ENCODE peak calls at places on chromosomes 2 and 18, in five cellular contexts. One of them, this sample, is unnamed.

GRCh38 chr2:147197754-147198153 is 647.1 kb upstream of the ACVR2A start:
- DNase-seq in brain microvascular endothelial cell: no peak
- DNase-seq in CD8-positive, alpha-beta T cell: no peak
- DNase-seq in endodermal cell: no peak
- DNase-seq in GM23248: no peak
- DNase-seq in this sample: no peak

GRCh38 chr2:127122351-127123027 is 15.5 kb upstream of the BIN1 start:
- DNase-seq in brain microvascular endothelial cell: no peak
- DNase-seq in CD8-positive, alpha-beta T cell: no peak
- DNase-seq in endodermal cell: no peak
- DNase-seq in GM23248: no peak
- DNase-seq in this sample: no peak

GRCh38 chr2:101305492-101306123 is 2.9 kb downstream of the RNF149 start:
- DNase-seq in brain microvascular endothelial cell: peak
- DNase-seq in CD8-positive, alpha-beta T cell: no peak
- DNase-seq in endodermal cell: no peak
- DNase-seq in GM23248: peak
- DNase-seq in this sample: no peak

GRCh38 chr2:79717364-79718007 is 204.6 kb downstream of the CTNNA2 start:
- DNase-seq in brain microvascular endothelial cell: peak
- DNase-seq in CD8-positive, alpha-beta T cell: no peak
- DNase-seq in endodermal cell: peak
- DNase-seq in GM23248: peak
- DNase-seq in this sample: no peak

GRCh38 chr2:196131949-196132925 is 39.1 kb downstream of the STK17B start:
- DNase-seq in brain microvascular endothelial cell: no peak
- DNase-seq in CD8-positive, alpha-beta T cell: no peak
- DNase-seq in endodermal cell: peak
- DNase-seq in GM23248: peak
- DNase-seq in this sample: no peak

GRCh38 chr2:142673836-142674235 is 203.6 kb upstream of the KYNU start:
- DNase-seq in brain microvascular endothelial cell: no peak
- DNase-seq in CD8-positive, alpha-beta T cell: no peak
- DNase-seq in endodermal cell: no peak
- DNase-seq in GM23248: no peak
- DNase-seq in this sample: no peak

GRCh38 chr2:240143801-240144648 is 3.6 kb upstream of the OTOS start:
- DNase-seq in brain microvascular endothelial cell: peak
- DNase-seq in CD8-positive, alpha-beta T cell: peak
- DNase-seq in endodermal cell: peak
- DNase-seq in GM23248: peak
- DNase-seq in this sample: peak

GRCh38 chr2:165055081-165055879 is 100.0 kb upstream of the SLC38A11 start:
- DNase-seq in brain microvascular endothelial cell: peak
- DNase-seq in CD8-positive, alpha-beta T cell: no peak
- DNase-seq in endodermal cell: no peak
- DNase-seq in GM23248: no peak
- DNase-seq in this sample: no peak

GRCh38 chr2:75053484-75054112 is 95.2 kb downstream of the POLE4 start:
- DNase-seq in brain microvascular endothelial cell: peak
- DNase-seq in CD8-positive, alpha-beta T cell: no peak
- DNase-seq in endodermal cell: peak
- DNase-seq in GM23248: peak
- DNase-seq in this sample: no peak

GRCh38 chr18:13481820-13482640 is 244.3 kb downstream of the FAM210A start:
- DNase-seq in brain microvascular endothelial cell: no peak
- DNase-seq in CD8-positive, alpha-beta T cell: no peak
- DNase-seq in endodermal cell: no peak
- DNase-seq in GM23248: no peak
- DNase-seq in this sample: no peak

GRCh38 chr2:70934981-70935380 is 719 bp upstream of the ATP6V1B1 start:
- DNase-seq in brain microvascular endothelial cell: no peak
- DNase-seq in CD8-positive, alpha-beta T cell: no peak
- DNase-seq in endodermal cell: no peak
- DNase-seq in GM23248: no peak
- DNase-seq in this sample: no peak

GRCh38 chr2:3619033-3619432 is 24.1 kb downstream of the COLEC11 start:
- DNase-seq in brain microvascular endothelial cell: no peak
- DNase-seq in CD8-positive, alpha-beta T cell: no peak
- DNase-seq in endodermal cell: no peak
- DNase-seq in GM23248: no peak
- DNase-seq in this sample: no peak

GRCh38 chr18:35030234-35030989 is 10.8 kb upstream of the MAPRE2 start:
- DNase-seq in brain microvascular endothelial cell: no peak
- DNase-seq in CD8-positive, alpha-beta T cell: no peak
- DNase-seq in endodermal cell: no peak
- DNase-seq in GM23248: no peak
- DNase-seq in this sample: no peak

GRCh38 chr2:67871696-67872320 is 191.0 kb downstream of the C1D start:
- DNase-seq in brain microvascular endothelial cell: peak
- DNase-seq in CD8-positive, alpha-beta T cell: no peak
- DNase-seq in endodermal cell: no peak
- DNase-seq in GM23248: peak
- DNase-seq in this sample: no peak

GRCh38 chr18:47932603-47933002 is 2.1 kb upstream of the SMAD2 start:
- DNase-seq in brain microvascular endothelial cell: no peak
- DNase-seq in CD8-positive, alpha-beta T cell: no peak
- DNase-seq in endodermal cell: no peak
- DNase-seq in GM23248: no peak
- DNase-seq in this sample: no peak

GRCh38 chr18:59005266-59005665 is 134.4 kb upstream of the SEC11C start:
- DNase-seq in brain microvascular endothelial cell: peak
- DNase-seq in CD8-positive, alpha-beta T cell: no peak
- DNase-seq in endodermal cell: peak
- DNase-seq in GM23248: peak
- DNase-seq in this sample: no peak

GRCh38 chr2:204550738-204551137 is 5.5 kb downstream of the PARD3B start:
- DNase-seq in brain microvascular endothelial cell: peak
- DNase-seq in CD8-positive, alpha-beta T cell: no peak
- DNase-seq in endodermal cell: no peak
- DNase-seq in GM23248: peak
- DNase-seq in this sample: no peak

GRCh38 chr2:99348173-99348572 is 11.0 kb downstream of the EIF5B start:
- DNase-seq in brain microvascular endothelial cell: no peak
- DNase-seq in CD8-positive, alpha-beta T cell: no peak
- DNase-seq in endodermal cell: no peak
- DNase-seq in GM23248: no peak
- DNase-seq in this sample: no peak

GRCh38 chr2:174964404-174964803 is 40.8 kb downstream of the CHN1 start:
- DNase-seq in brain microvascular endothelial cell: no peak
- DNase-seq in CD8-positive, alpha-beta T cell: no peak
- DNase-seq in endodermal cell: no peak
- DNase-seq in GM23248: no peak
- DNase-seq in this sample: no peak

GRCh38 chr2:159010340-159010739 is 41.9 kb downstream of the TANC1 start:
- DNase-seq in brain microvascular endothelial cell: peak
- DNase-seq in CD8-positive, alpha-beta T cell: no peak
- DNase-seq in endodermal cell: no peak
- DNase-seq in GM23248: peak
- DNase-seq in this sample: no peak

GRCh38 chr2:49490710-49491109 is 336.4 kb upstream of the FSHR start:
- DNase-seq in brain microvascular endothelial cell: no peak
- DNase-seq in CD8-positive, alpha-beta T cell: no peak
- DNase-seq in endodermal cell: peak
- DNase-seq in GM23248: peak
- DNase-seq in this sample: no peak

GRCh38 chr2:18267501-18267900 is 293.0 kb downstream of the RDH14 start:
- DNase-seq in brain microvascular endothelial cell: no peak
- DNase-seq in CD8-positive, alpha-beta T cell: no peak
- DNase-seq in endodermal cell: no peak
- DNase-seq in GM23248: peak
- DNase-seq in this sample: no peak

GRCh38 chr2:168699834-168700417 is 102.5 kb upstream of the NOSTRIN start:
- DNase-seq in brain microvascular endothelial cell: peak
- DNase-seq in CD8-positive, alpha-beta T cell: no peak
- DNase-seq in endodermal cell: no peak
- DNase-seq in GM23248: peak
- DNase-seq in this sample: no peak

DNA sequence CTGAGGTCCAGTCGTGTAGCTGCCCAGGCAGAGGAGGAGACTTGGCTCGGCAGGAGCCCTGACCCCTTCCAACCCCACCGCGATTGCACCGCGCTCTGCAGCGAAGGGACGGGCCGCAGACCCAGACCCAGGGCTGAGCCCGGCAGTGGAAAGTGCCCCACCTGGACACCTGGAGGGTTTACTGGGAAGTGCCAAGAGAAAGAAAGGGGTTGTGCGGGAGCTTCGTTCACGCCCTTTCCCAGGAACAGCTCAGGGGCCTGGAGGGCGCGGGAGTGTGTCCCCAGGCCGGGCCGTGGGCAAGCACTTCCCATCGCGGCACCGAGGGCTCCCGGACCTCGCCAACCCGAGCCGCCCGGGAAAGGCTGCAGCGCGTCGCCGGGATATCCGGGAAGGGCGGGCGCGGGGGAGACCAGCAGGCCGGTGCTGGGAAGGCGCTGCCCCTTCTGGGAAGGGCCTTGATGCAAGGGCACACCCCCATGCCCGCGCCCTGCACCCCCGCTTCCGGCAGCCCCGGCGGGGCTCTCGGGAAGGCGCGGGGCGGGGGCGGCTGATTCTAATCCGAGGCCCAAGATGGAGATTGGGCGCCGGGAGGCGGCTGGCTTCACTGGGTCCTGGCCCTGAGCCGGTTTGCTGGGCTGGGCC is 36.1 kb upstream of the MRPL33 start:
- DNase-seq in brain microvascular endothelial cell: peak
- DNase-seq in CD8-positive, alpha-beta T cell: peak
- DNase-seq in endodermal cell: peak
- DNase-seq in GM23248: peak
- DNase-seq in this sample: peak
- H3K27ac ChIP-seq in brain microvascular endothelial cell: no peak
- H3K27ac ChIP-seq in CD8-positive, alpha-beta T cell: no peak
- H3K27ac ChIP-seq in endodermal cell: no peak
- H3K27ac ChIP-seq in GM23248: peak
- H3K27ac ChIP-seq in this sample: peak

DNA sequence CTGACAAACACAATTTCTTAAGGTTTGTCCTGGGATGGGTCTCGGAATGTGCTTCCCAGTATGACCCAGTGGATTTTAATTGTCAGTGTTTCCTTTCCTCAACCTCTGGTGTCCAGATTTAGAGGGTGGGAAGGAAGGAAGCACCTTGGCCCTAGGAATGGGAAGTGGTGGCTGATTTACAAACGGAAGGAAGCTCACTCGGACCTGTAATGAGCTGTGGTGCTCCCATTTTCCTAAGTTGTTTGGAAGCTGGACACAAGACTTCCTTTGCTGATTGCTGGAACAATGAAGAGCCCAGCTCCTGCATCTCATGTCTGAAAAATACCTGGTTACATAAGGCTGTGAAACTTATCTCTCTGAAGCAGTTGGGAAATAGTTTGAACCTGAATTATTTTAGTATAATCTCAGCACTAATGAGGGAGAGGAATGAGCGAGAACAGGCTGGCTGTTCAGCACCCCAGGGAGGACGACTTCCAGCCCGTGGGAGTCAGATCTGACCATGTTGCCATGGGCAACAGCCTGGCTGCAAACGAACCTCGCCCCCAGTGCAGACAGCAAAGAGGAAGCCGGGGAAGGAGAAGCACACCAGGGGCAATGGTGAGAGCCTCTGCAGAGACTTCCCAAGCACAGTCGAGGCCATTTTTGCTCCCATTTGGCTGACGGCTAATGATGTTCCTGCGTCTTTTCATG is 74.4 kb upstream of the ASB18 start:
- DNase-seq in brain microvascular endothelial cell: peak
- DNase-seq in CD8-positive, alpha-beta T cell: no peak
- DNase-seq in endodermal cell: peak
- DNase-seq in GM23248: peak
- DNase-seq in this sample: no peak
- H3K27ac ChIP-seq in brain microvascular endothelial cell: no peak
- H3K27ac ChIP-seq in CD8-positive, alpha-beta T cell: no peak
- H3K27ac ChIP-seq in endodermal cell: peak
- H3K27ac ChIP-seq in GM23248: no peak
- H3K27ac ChIP-seq in this sample: peak

GRCh38 chr18:23240609-23240930 is 105.3 kb downstream of the CABLES1 start:
- DNase-seq in brain microvascular endothelial cell: no peak
- DNase-seq in CD8-positive, alpha-beta T cell: no peak
- DNase-seq in endodermal cell: peak
- DNase-seq in GM23248: no peak
- DNase-seq in this sample: no peak

GRCh38 chr18:23239350-23239692 is 104.0 kb downstream of the CABLES1 start:
- DNase-seq in brain microvascular endothelial cell: no peak
- DNase-seq in CD8-positive, alpha-beta T cell: no peak
- DNase-seq in endodermal cell: no peak
- DNase-seq in GM23248: no peak
- DNase-seq in this sample: no peak

GRCh38 chr18:23238152-23238531 is 102.9 kb downstream of the CABLES1 start:
- DNase-seq in brain microvascular endothelial cell: peak
- DNase-seq in CD8-positive, alpha-beta T cell: no peak
- DNase-seq in endodermal cell: no peak
- DNase-seq in GM23248: peak
- DNase-seq in this sample: no peak

GRCh38 chr18:23238651-23239349 is 103.5 kb downstream of the CABLES1 start:
- DNase-seq in brain microvascular endothelial cell: peak
- DNase-seq in CD8-positive, alpha-beta T cell: no peak
- DNase-seq in endodermal cell: no peak
- DNase-seq in GM23248: peak
- DNase-seq in this sample: no peak

DNA sequence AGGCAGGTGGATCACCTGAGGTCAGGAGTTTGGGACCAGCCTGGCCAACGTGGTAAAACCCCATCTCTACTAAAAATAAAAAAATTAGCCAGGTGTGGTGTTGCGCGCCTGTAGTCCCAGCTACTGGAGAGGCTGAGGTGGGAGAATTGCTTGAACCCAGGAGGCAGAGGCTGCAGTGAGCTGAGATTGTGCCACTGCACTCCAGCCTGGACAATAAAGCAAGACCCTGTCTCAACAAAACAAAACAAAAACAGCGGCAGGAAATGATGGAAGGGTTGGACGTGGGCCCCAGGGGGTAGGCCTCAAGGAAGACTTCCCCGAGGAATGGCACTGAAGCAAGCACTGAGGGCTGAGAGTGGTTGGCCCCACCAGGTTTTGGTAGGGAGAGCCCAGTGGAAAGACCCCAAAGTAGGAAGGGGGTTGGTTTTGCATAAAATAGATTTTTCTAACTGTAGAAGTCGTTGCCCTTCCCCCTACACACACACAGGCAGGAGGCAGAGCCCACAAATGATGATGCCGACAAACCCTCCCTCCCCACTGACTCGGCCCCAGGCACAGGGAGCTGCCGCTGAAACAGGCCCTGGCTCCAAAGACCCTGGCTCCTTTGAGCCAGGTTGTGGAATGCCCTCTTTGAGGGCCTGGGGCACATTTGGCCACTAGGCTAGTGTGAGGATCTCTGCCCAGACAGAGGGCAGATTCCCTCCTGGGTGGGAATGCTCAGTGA is 104.8 kb downstream of the CABLES1 start:
- DNase-seq in brain microvascular endothelial cell: no peak
- DNase-seq in CD8-positive, alpha-beta T cell: no peak
- DNase-seq in endodermal cell: no peak
- DNase-seq in GM23248: no peak
- DNase-seq in this sample: no peak
- H3K27ac ChIP-seq in brain microvascular endothelial cell: no peak
- H3K27ac ChIP-seq in CD8-positive, alpha-beta T cell: no peak
- H3K27ac ChIP-seq in endodermal cell: no peak
- H3K27ac ChIP-seq in GM23248: no peak
- H3K27ac ChIP-seq in this sample: no peak

DNA sequence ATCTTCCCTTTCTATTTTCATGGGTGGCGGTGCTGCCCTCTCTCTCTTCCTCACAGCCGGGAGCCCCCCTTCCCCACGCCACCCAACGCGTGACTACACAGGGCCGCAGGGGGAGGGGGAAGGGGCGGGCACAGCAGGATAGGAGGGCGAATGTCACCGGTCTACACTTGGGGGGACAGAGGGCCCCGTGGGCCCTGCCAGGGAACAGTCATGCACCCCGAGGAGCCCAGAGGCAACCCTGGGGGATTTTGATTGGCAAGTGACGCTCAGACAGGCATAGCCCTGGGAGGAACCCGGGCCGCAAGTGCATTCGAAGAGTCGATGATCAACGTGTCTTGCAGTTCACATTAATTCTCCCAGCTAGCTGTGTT is 91.1 kb upstream of the ANKRD30BL start:
- DNase-seq in brain microvascular endothelial cell: no peak
- DNase-seq in CD8-positive, alpha-beta T cell: no peak
- DNase-seq in endodermal cell: peak
- DNase-seq in GM23248: no peak
- DNase-seq in this sample: no peak
- H3K27ac ChIP-seq in brain microvascular endothelial cell: no peak
- H3K27ac ChIP-seq in CD8-positive, alpha-beta T cell: no peak
- H3K27ac ChIP-seq in endodermal cell: no peak
- H3K27ac ChIP-seq in GM23248: no peak
- H3K27ac ChIP-seq in this sample: no peak